ENCODE peak calls at places on chromosomes 16 and 17, in six cellular contexts. B is transverse colon, X is esophagus muscularis mucosa, I is A549, Z is heart left ventricle, Y is stomach. R is an unnamed sample. For H3K4me1, the result is how much of the 10 kb centered on the place peaks cover.

GRCh38 chr16:69217433-69217832 is 30.5 kb downstream of the SNTB2 start:
- DNase-seq in I (peak), X (no peak), Z (no peak), B (no peak), Y (no peak), R (no peak)

GRCh38 chr17:3385869-3386816 is at the start of gene OR3A2:
- DNase-seq in I (no peak), Y (no peak), X (no peak), Z (no peak), B (no peak), R (no peak)

GRCh38 chr16:21083729-21084268 is 66.8 kb downstream of the DNAH3 start:
- DNase-seq in Z (peak), B (peak), X (peak), Y (peak), I (peak), R (peak)

GRCh38 chr17:76095943-76096342 is 7.6 kb downstream of the EXOC7 start:
- DNase-seq in I (no peak), Y (no peak), Z (no peak), X (no peak), B (no peak), R (peak)

GRCh38 chr16:27427538-27427937 is 25.6 kb downstream of the IL21R start:
- DNase-seq in Z (no peak), X (no peak), Y (peak), I (no peak), B (no peak), R (peak)

GRCh38 chr16:48720266-48720665 is 110.3 kb upstream of the N4BP1 start:
- DNase-seq in B (no peak), Y (no peak), I (peak), X (no peak), Z (no peak), R (no peak)

GRCh38 chr17:83150369-83151055 is 71.1 kb downstream of the METRNL start:
- DNase-seq in Y (no peak), Z (no peak), I (no peak), X (peak), B (no peak), R (no peak)

GRCh38 chr17:80254396-80255241 is 6.0 kb upstream of the RNF213 start:
- DNase-seq in X (no peak), I (peak), Y (peak), Z (no peak), B (peak), R (no peak)

GRCh38 chr16:82506734-82507133 is 120.0 kb upstream of the CDH13 start:
- DNase-seq in Z (no peak), B (no peak), I (no peak), Y (no peak), X (no peak), R (no peak)

GRCh38 chr16:80914379-80915078 is 92.2 kb downstream of the CMC2 start:
- DNase-seq in Z (no peak), B (peak), I (no peak), Y (no peak), X (no peak), R (no peak)

GRCh38 chr16:81212830-81213465 is 25.5 kb upstream of the BCO1 start:
- DNase-seq in B (no peak), Z (no peak), X (no peak), Y (no peak), I (no peak), R (no peak)

GRCh38 chr17:27339836-27340550 is 46.1 kb downstream of the WSB1 start:
- DNase-seq in B (no peak), Z (no peak), X (no peak), I (peak), Y (no peak), R (no peak)

GRCh38 chr16:12390074-12390473 is 413.5 kb downstream of the SNX29 start:
- DNase-seq in B (no peak), Y (no peak), X (no peak), Z (no peak), I (no peak), R (no peak)

GRCh38 chr17:21249086-21249795 is 4.0 kb downstream of the NATD1 start:
- DNase-seq in Y (no peak), B (no peak), Z (no peak), I (no peak), X (no peak), R (no peak)

GRCh38 chr17:78979780-78980623 is at the start of gene LGALS3BP:
- DNase-seq in X (no peak), I (peak), Y (peak), B (peak), Z (peak), R (peak)

GRCh38 chr16:52677487-52677886 is 130.5 kb upstream of the TOX3 start:
- DNase-seq in Y (peak), I (no peak), Z (no peak), X (no peak), B (no peak), R (no peak)

GRCh38 chr16:20049831-20050230 is 23.9 kb downstream of the GPR139 start:
- DNase-seq in B (no peak), Y (peak), I (no peak), X (no peak), Z (no peak), R (no peak)

GRCh38 chr16:55628306-55628968 is 27.4 kb upstream of the SLC6A2 start:
- DNase-seq in Z (no peak), I (no peak), B (no peak), X (peak), Y (no peak), R (no peak)

GRCh38 chr17:82118815-82119380 is 20.9 kb upstream of the FASN start:
- DNase-seq in I (no peak), X (no peak), B (no peak), Y (no peak), Z (no peak), R (no peak)

GRCh38 chr16:70805787-70806186 is 4.8 kb upstream of the VAC14 start:
- DNase-seq in X (no peak), Z (no peak), Y (no peak), B (no peak), I (no peak), R (no peak)

GRCh38 chr16:54651440-54651839 is 279.2 kb upstream of the IRX5 start:
- DNase-seq in I (no peak), Z (no peak), Y (no peak), X (no peak), B (no peak), R (no peak)

GRCh38 chr17:38710603-38710962 is 5.5 kb downstream of the MLLT6 start:
- DNase-seq in Y (no peak), X (no peak), I (no peak), B (no peak), Z (no peak), R (no peak)
- H3K4me1 ChIP-seq in Y (under half), X (under half), I (under half), B (under half), Z (under half), R (under half)

GRCh38 chr16:85752511-85753420 is 1.9 kb upstream of the C16orf74 start:
- DNase-seq in I (no peak), X (no peak), B (peak), Y (peak), Z (no peak), R (peak)

GRCh38 chr16:85751665-85752501 is 987 bp upstream of the C16orf74 start:
- DNase-seq in Z (no peak), B (no peak), X (no peak), Y (no peak), I (no peak), R (no peak)

GRCh38 chr16:85749686-85750020 is 1.2 kb downstream of the C16orf74 start:
- DNase-seq in X (no peak), I (no peak), B (peak), Y (no peak), Z (no peak), R (no peak)

GRCh38 chr16:85750827-85751641 is at the start of gene C16orf74:
- DNase-seq in I (peak), B (peak), X (no peak), Y (peak), Z (no peak), R (no peak)

GRCh38 chr16:85750021-85750826 is 672 bp downstream of the C16orf74 start:
- DNase-seq in X (no peak), Z (no peak), I (no peak), B (peak), Y (peak), R (no peak)
- TF ChIP-seq POLR2A in X (no peak), Z (no peak), I (no peak), B (no peak), Y (no peak), R (no peak)

GRCh38 chr16:57866529-57866918 is 64.2 kb upstream of the KIFC3 start:
- DNase-seq in I (no peak), B (no peak), X (no peak), Z (no peak), Y (no peak), R (no peak)

GRCh38 chr16:57863434-57864160 is 61.3 kb upstream of the KIFC3 start:
- DNase-seq in X (no peak), I (peak), Z (no peak), Y (peak), B (peak), R (peak)

GRCh38 chr16:57859331-57859730 is 57.0 kb upstream of the KIFC3 start:
- DNase-seq in X (no peak), B (no peak), Z (no peak), Y (no peak), I (peak), R (no peak)

GRCh38 chr16:57865746-57866528 is 63.6 kb upstream of the KIFC3 start:
- DNase-seq in B (no peak), Y (no peak), X (no peak), Z (no peak), I (no peak), R (no peak)

DNA sequence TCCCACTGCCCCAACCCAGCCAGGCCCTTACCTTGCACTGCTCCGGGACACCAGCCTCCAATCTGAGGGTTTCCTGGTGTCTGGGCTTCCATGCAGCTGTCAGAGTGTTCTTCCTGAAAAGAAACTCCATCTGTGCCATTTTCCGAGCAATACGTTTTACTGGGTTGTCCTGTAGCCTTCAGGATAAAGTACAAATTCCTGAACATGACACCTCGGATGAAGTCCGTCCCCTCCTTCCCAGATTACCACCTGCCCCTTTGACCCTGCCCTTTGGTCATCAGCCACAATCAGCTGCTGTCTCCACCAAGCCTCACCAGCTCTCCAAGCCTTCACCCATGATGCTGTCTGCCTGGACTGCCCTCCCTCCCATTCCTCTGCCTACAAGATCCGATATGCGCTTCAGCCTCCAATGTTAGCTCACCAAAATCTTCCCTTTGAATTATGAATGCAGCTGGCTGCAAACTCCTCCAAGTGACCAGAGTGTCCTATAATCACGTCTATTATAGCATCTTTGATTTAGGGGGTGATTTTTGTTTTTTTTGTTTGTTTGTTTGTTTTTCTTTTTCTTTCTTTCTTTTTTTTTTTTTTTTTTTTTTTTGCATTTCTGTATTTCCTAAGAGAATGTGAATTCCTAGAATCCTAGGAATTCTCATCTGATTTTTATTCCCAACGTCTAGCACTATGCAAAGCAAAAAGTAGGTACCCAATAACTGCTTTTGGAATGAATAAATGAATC is 60.6 kb upstream of the KIFC3 start:
- DNase-seq in B (peak), I (peak), Z (no peak), Y (no peak), X (no peak), R (no peak)
- H3K27ac ChIP-seq in B (no peak), I (peak), Z (no peak), Y (no peak), X (no peak), R (no peak)

DNA sequence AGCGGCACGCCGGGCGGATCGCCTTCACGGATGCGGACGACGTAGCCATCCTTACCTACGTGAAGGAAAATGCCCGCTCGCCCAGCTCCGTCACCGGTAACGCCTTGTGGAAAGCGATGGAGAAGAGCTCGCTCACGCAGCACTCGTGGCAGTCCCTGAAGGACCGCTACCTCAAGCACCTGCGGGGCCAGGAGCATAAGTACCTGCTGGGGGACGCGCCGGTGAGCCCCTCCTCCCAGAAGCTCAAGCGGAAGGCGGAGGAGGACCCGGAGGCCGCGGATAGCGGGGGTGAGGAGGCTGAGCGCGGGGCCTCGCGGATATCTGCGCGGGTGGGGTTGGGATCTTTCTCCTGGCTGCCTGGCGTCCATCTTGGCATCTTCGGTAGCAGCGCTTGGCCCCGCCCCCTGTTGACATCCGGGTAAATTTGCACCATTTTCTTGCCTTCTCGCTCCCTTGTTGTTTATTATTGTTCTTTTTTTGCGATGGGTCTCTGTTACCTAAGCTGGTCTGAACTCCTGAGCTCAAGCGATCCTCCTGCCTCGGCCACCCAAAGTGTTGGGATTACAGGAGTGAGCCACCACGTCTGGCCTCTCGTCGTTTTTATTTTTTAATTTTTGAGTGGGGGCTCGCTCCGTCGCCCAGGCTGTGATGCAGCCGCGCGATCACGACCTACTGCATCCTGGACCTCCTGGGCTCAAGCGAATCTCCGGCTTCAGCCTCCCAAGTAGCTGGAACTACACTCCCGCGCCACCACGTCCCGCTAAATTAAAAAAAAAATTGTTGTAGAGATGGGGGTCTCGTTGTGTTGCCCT is 898 bp downstream of the TERF2IP start:
- DNase-seq in B (peak), I (peak), Z (peak), Y (peak), X (peak), R (peak)
- H3K4me1 ChIP-seq in B (under half), I (under half), Z (half or more), Y (under half), X (half or more), R (half or more)

GRCh38 chr16:4158143-4159093 is 42.2 kb upstream of the ADCY9 start:
- DNase-seq in I (no peak), B (no peak), X (no peak), Y (no peak), Z (no peak), R (no peak)
- TF ChIP-seq POLR2A in I (no peak), B (no peak), X (no peak), Y (no peak), Z (no peak), R (no peak)

DNA sequence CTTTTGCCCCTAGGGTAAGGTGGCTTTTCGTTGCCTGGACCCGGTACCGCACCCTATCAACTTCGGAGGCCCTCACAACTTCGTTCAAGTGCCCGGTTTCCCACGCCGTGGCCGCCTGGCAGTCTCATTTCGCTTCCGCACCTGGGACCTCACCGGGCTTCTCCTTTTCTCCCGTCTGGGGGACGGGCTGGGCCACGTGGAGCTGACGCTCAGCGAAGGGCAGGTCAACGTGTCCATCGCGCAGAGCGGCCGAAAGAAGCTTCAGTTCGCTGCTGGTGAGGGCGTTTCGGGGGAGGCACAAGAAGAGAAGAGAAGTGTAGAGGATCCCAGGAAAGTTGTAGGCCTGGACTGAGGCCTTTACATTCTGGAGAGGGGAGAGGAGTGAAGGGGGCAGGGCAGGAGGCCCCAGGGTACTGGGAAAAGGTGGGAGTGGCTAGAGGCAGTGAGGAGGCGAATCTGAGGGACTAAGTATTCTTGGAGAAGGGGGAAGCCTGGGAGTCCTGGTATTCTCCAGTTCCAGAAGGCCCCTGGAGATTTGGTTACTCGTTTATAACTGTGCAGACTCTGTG is 5.5 kb downstream of the CNTNAP1 start:
- DNase-seq in I (no peak), B (no peak), X (no peak), Y (no peak), Z (no peak), R (no peak)
- H3K27ac ChIP-seq in I (no peak), B (no peak), X (no peak), Y (no peak), Z (no peak), R (no peak)

R was measured in sigmoid colon.